ENCODE peak calls at places on chromosomes 3 and 15, in seven cellular contexts. V is PC-3, W is NCI-H1092, B is mucosa of gallbladder, E is mesenteric fat pad, A is HS-5, I is left cardiac atrium. R is an unnamed sample.

GRCh38 chr3:175477651-175478224 is 618.6 kb downstream of the NAALADL2 start:
- DNase-seq in V (no peak), W (no peak), B (no peak), E (no peak), A (no peak), I (no peak), R (no peak)

GRCh38 chr3:152574461-152575079 is 260.4 kb upstream of the P2RY1 start:
- DNase-seq in V (peak), W (peak), B (peak), E (no peak), A (peak), I (peak), R (peak)

GRCh38 chr3:13705702-13706280 is 156.9 kb downstream of the FBLN2 start:
- DNase-seq in V (no peak), W (no peak), B (no peak), E (peak), A (no peak), I (no peak), R (no peak)

GRCh38 chr15:38687340-38687739 is 122.7 kb upstream of the RASGRP1 start:
- DNase-seq in V (no peak), W (no peak), B (no peak), E (no peak), A (no peak), I (no peak), R (no peak)

GRCh38 chr3:189148090-189148507 is 23.7 kb upstream of the TPRG1 start:
- DNase-seq in V (peak), W (peak), B (peak), E (no peak), A (peak), I (peak), R (peak)

GRCh38 chr3:183924956-183925355 is 40.3 kb upstream of the PARL start:
- DNase-seq in V (peak), W (no peak), B (no peak), E (no peak), A (peak), I (no peak), R (no peak)

GRCh38 chr15:98586066-98586465 is 62.3 kb upstream of the IGF1R start:
- DNase-seq in V (no peak), W (no peak), B (no peak), E (no peak), A (no peak), I (no peak), R (no peak)

GRCh38 chr15:59035157-59035556 is 47.7 kb downstream of the RNF111 start:
- DNase-seq in V (no peak), W (no peak), B (no peak), E (no peak), A (no peak), I (no peak), R (no peak)

GRCh38 chr3:58026598-58026997 is 18.4 kb downstream of the FLNB start:
- DNase-seq in V (peak), W (no peak), B (no peak), E (no peak), A (no peak), I (no peak), R (no peak)

GRCh38 chr3:51024765-51025681 is 350.3 kb downstream of the DOCK3 start:
- DNase-seq in V (no peak), W (no peak), B (peak), E (no peak), A (no peak), I (peak), R (no peak)

GRCh38 chr3:101803152-101803782 is 24.3 kb downstream of the NXPE3 start:
- DNase-seq in V (peak), W (peak), B (peak), E (no peak), A (no peak), I (no peak), R (peak)

GRCh38 chr3:128969993-128970740 is 23.7 kb downstream of the CFAP92 start:
- DNase-seq in V (peak), W (peak), B (no peak), E (no peak), A (no peak), I (peak), R (peak)

GRCh38 chr3:147613710-147614109 is 204.5 kb downstream of the ZIC1 start:
- DNase-seq in V (no peak), W (no peak), B (no peak), E (no peak), A (no peak), I (no peak), R (no peak)

GRCh38 chr3:49805884-49806701 is 3.0 kb downstream of the INKA1 start:
- DNase-seq in V (no peak), W (no peak), B (peak), E (no peak), A (no peak), I (peak), R (no peak)

GRCh38 chr3:171827836-171828458 is 15.2 kb upstream of the TMEM212 start:
- DNase-seq in V (no peak), W (no peak), B (no peak), E (no peak), A (no peak), I (no peak), R (no peak)

GRCh38 chr3:29757054-29757777 is 476.3 kb downstream of the RBMS3 start:
- DNase-seq in V (peak), W (no peak), B (peak), E (no peak), A (peak), I (no peak), R (no peak)

GRCh38 chr15:37035349-37035748 is 65.0 kb downstream of the MEIS2 start:
- DNase-seq in V (peak), W (no peak), B (no peak), E (no peak), A (peak), I (no peak), R (no peak)

GRCh38 chr3:40333416-40333815 is 23.9 kb downstream of the EIF1B start:
- DNase-seq in V (no peak), W (no peak), B (no peak), E (no peak), A (no peak), I (peak), R (no peak)

R was measured in DMS153.